ENCODE peak calls at places on chromosomes 3 and 15, in seven cellular contexts. U is GM10248, F is omental fat pad, W is choroid plexus epithelial cell, R is cardiac muscle cell, A is NB4, K is upper lobe of right lung. O is an unnamed sample.

GRCh38 chr15:52337198-52337853 is 41.7 kb upstream of the MYO5C start:
- DNase-seq in A (no peak), W (peak), K (no peak), F (no peak), R (no peak), U (no peak), O (no peak)

GRCh38 chr3:140247775-140248174 is 312.8 kb downstream of the CLSTN2 start:
- DNase-seq in K (no peak), A (no peak), W (no peak), F (no peak), U (no peak), R (no peak), O (no peak)

GRCh38 chr3:28502555-28502954 is 153.9 kb upstream of the AZI2 start:
- DNase-seq in A (no peak), R (no peak), W (no peak), F (no peak), U (no peak), K (no peak), O (no peak)

GRCh38 chr15:86555939-86556725 is 476.5 kb downstream of the AGBL1 start:
- DNase-seq in F (no peak), R (no peak), K (no peak), W (no peak), A (no peak), U (no peak), O (no peak)

GRCh38 chr15:79090487-79091203 is at the start of gene RASGRF1:
- DNase-seq in U (no peak), R (peak), A (no peak), W (peak), F (no peak), K (peak), O (peak)

GRCh38 chr3:172355836-172356235 is 92.4 kb downstream of the GHSR start:
- DNase-seq in W (peak), A (no peak), R (no peak), U (no peak), F (no peak), K (no peak), O (no peak)

GRCh38 chr15:60620707-60621106 is 141.8 kb upstream of the ICE2 start:
- DNase-seq in A (no peak), K (peak), W (no peak), R (peak), F (peak), U (no peak), O (peak)

GRCh38 chr3:5298453-5298852 is 110.9 kb downstream of the EDEM1 start:
- DNase-seq in F (no peak), K (no peak), A (peak), R (no peak), W (no peak), U (peak), O (no peak)

GRCh38 chr15:63971427-63971805 is 74.9 kb downstream of the DAPK2 start:
- DNase-seq in W (no peak), U (no peak), A (no peak), F (no peak), R (no peak), K (no peak), O (no peak)

GRCh38 chr3:72597756-72598195 is 250.5 kb downstream of the SHQ1 start:
- DNase-seq in F (no peak), R (peak), W (peak), K (no peak), U (no peak), A (peak), O (no peak)

GRCh38 chr15:29207758-29208108 is 61.9 kb downstream of the NSMCE3 start:
- DNase-seq in F (no peak), U (no peak), R (no peak), A (no peak), K (no peak), W (no peak), O (no peak)

GRCh38 chr15:67130166-67130565 is 64.8 kb downstream of the SMAD3 start:
- DNase-seq in F (no peak), U (no peak), R (no peak), K (no peak), W (no peak), A (no peak), O (no peak)

GRCh38 chr3:180601688-180602666 is at the start of gene TTC14:
- DNase-seq in F (peak), A (peak), K (peak), W (peak), R (peak), U (peak), O (peak)

GRCh38 chr15:90560229-90560771 is 30.6 kb downstream of the CRTC3 start:
- DNase-seq in F (no peak), K (no peak), W (peak), A (no peak), U (no peak), R (peak), O (peak)

GRCh38 chr3:11563749-11564148 is 80.0 kb downstream of the VGLL4 start:
- DNase-seq in F (no peak), R (no peak), K (no peak), W (no peak), A (no peak), U (no peak), O (peak)

GRCh38 chr3:152071924-152072323 is 196.8 kb upstream of the MBNL1 start:
- DNase-seq in F (no peak), R (peak), U (peak), W (peak), A (peak), K (no peak), O (no peak)

GRCh38 chr3:6860911-6861330 is at the start of gene GRM7:
- DNase-seq in W (no peak), A (no peak), F (no peak), K (no peak), U (no peak), R (peak), O (no peak)

GRCh38 chr3:13484861-13485590 is 4.9 kb downstream of the HDAC11 start:
- DNase-seq in K (peak), U (no peak), A (peak), F (no peak), R (peak), W (peak), O (no peak)

GRCh38 chr3:116770815-116771450 is 61.4 kb downstream of the TUSC7 start:
- DNase-seq in U (peak), A (peak), F (no peak), W (peak), K (no peak), R (peak), O (no peak)

GRCh38 chr3:113744941-113745272 is 1.1 kb downstream of the NAA50 start:
- DNase-seq in W (no peak), A (no peak), U (no peak), K (no peak), F (no peak), R (no peak), O (no peak)

GRCh38 chr3:113746069-113746954 is at the start of gene NAA50:
- DNase-seq in A (peak), F (peak), U (peak), W (peak), K (peak), R (peak), O (peak)

GRCh38 chr3:113746955-113747718 is at the start of gene ATP6V1A:
- DNase-seq in U (peak), K (peak), A (peak), F (peak), R (peak), W (no peak), O (peak)

GRCh38 chr3:113745273-113746068 is 578 bp downstream of the NAA50 start:
- DNase-seq in R (peak), K (peak), W (peak), A (peak), U (peak), F (peak), O (peak)

GRCh38 chr3:113747719-113748046 is 848 bp downstream of the ATP6V1A start:
- DNase-seq in W (no peak), F (no peak), U (peak), A (peak), R (peak), K (no peak), O (no peak)
- TF ChIP-seq CTCF in W (no peak), F (no peak), U (no peak), A (no peak), R (no peak), K (no peak), O (no peak)

GRCh38 chr15:32956006-32956405 is 238.2 kb downstream of the GREM1 start:
- DNase-seq in A (peak), K (no peak), F (no peak), W (peak), R (peak), U (peak), O (no peak)
- TF ChIP-seq CTCF in A (peak), K (peak), F (no peak), W (peak), R (peak), U (peak), O (no peak)

DNA sequence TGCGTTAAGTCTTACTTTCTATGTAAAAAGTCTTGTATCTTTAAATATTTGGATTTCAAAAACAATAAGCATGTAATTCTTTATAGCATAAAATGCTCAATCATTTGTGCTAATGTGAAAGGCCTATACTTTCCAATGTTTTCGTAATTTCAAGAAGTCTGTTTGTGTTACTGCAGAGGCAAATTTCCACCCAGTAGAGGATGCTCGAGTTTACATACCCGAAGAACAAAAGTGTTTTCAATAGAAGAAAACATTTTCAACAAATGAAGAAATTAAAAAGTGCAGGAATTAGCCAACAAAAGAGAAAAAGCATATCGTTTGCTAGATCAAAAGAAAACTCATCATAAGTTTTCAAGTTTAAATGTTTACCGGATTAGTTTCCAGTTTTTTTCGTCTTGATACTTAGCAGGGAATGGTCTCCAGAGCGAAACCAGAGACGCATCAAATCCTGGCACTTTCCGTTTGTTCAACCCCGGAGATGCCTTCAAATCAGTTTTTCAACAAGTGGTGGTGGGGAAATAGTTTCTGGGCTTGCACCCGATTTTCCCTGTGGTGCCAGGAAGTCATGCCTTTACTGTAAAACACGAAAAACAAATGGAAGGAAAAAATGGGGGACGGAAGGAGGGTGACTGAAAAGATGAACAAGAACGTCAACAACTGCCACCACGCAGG is 1.0 kb downstream of the CGGBP1 start:
- DNase-seq in R (peak), F (no peak), A (no peak), K (no peak), U (no peak), W (peak), O (no peak)
- TF ChIP-seq CTCF in R (peak), F (no peak), A (no peak), K (no peak), U (peak), W (peak), O (no peak)

DNA sequence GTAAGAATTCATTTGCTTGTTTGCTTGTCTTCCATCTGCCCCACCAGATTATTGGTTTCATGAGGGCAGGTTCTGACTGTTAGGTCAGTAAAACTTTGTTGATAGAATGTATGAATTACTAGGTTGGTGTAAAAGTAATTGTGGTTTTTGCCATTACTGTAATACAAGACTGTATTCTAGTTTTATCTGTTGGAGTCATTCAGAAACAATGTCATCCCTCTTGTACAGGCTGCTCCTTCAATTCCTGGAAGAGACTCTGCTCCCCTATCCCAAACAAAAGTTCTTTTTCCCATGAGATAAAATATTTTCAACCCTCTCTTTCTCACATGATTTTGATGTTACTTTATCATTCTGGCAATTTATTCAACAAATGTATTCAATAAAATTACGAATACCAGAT is 115.0 kb downstream of the CHST2 start:
- DNase-seq in W (peak), F (no peak), K (no peak), U (no peak), A (no peak), R (no peak), O (no peak)
- TF ChIP-seq CTCF in W (no peak), F (no peak), K (no peak), U (no peak), A (no peak), R (no peak), O (no peak)

DNA sequence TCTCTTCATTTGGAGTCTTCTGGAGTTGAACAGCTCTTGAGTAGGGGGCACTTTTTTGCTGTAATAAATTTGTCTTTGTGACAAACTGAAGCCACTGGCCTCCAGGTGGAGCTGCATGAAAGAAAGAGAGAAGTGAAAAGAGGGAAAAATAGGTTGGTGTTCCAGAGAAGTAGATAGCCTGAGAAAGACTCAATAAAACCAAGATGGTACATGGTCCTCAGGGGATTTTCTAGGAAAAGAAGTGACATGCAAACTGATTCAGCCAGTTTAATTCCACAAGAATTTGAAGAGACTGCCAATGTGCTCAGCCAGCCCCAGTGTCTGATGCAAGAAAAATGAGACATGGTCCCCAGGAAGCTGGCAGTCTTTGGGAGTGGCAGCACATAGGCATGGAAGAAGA is 152.7 kb downstream of the CD47 start:
- DNase-seq in W (peak), U (no peak), R (peak), A (peak), K (no peak), F (no peak), O (no peak)
- TF ChIP-seq CTCF in W (peak), U (peak), R (peak), A (peak), K (peak), F (no peak), O (peak)

GRCh38 chr15:47500823-47501222 is 216.5 kb upstream of the SEMA6D start:
- DNase-seq in U (no peak), F (no peak), R (no peak), W (no peak), K (no peak), A (no peak), O (no peak)
- TF ChIP-seq CTCF in U (no peak), F (no peak), R (peak), W (no peak), K (no peak), A (no peak), O (no peak)

O was measured in suprapubic skin.